ENCODE peak calls at places on chromosomes 13 and 19, in eight cellular contexts. K is A549, T is pancreas, E is mammary epithelial cell, U is thoracic aorta, L is colonic mucosa, V is tibial nerve, D is A673. B is an unnamed sample.

GRCh38 chr13:30738946-30739528 is 3.7 kb downstream of the ALOX5AP start:
- DNase-seq in K (no peak), T (no peak), E (no peak), U (no peak), L (no peak), V (no peak), D (peak; percentile 14), B (no peak)

GRCh38 chr19:40053491-40053890 is 2.5 kb downstream of the ZNF780B start:
- DNase-seq in K (no peak), T (no peak), E (no peak), U (no peak), L (no peak), V (no peak), D (no peak), B (no peak)

GRCh38 chr13:93345642-93346220 is 119.1 kb downstream of the GPC6 start:
- DNase-seq in K (no peak), T (no peak), E (no peak), U (no peak), L (no peak), V (no peak), D (no peak), B (no peak)

GRCh38 chr13:27450921-27451461 is 627 bp upstream of the MTIF3 start:
- DNase-seq in K (no peak), T (peak; percentile 64), E (peak; percentile 75), U (no peak), L (peak; percentile 57), V (no peak), D (peak; percentile 29), B (peak; percentile 54)

GRCh38 chr19:4474504-4475136 is 2.5 kb downstream of the HDGFL2 start:
- DNase-seq in K (peak; percentile 54), T (peak; percentile 41), E (peak; percentile 54), U (no peak), L (no peak), V (no peak), D (peak; percentile 85), B (peak; percentile 34)

GRCh38 chr19:2385053-2385721 is 25.1 kb downstream of the TMPRSS9 start:
- DNase-seq in K (peak; percentile 81), T (peak; percentile 52), E (peak; percentile 89), U (no peak), L (peak; percentile 66), V (no peak), D (peak; percentile 83), B (no peak)

GRCh38 chr13:28611654-28612131 is 47.2 kb upstream of the POMP start:
- DNase-seq in K (no peak), T (no peak), E (no peak), U (no peak), L (no peak), V (no peak), D (peak; percentile 48), B (no peak)

GRCh38 chr19:39802958-39803357 is 24.3 kb downstream of the LEUTX start:
- DNase-seq in K (no peak), T (no peak), E (no peak), U (no peak), L (no peak), V (no peak), D (no peak), B (peak; percentile 63)

GRCh38 chr13:40672310-40673060 is 6.0 kb upstream of the FOXO1 start:
- DNase-seq in K (peak; percentile 43), T (no peak), E (peak; percentile 85), U (no peak), L (no peak), V (no peak), D (peak; percentile 82), B (no peak)

GRCh38 chr19:3161453-3161852 is 17.1 kb upstream of the S1PR4 start:
- DNase-seq in K (peak; percentile 34), T (no peak), E (peak; percentile 57), U (no peak), L (no peak), V (no peak), D (no peak), B (no peak)

GRCh38 chr13:45167611-45168554 is 33.0 kb downstream of the KCTD4 start:
- DNase-seq in K (peak; percentile 38), T (peak; percentile 62), E (peak; percentile 98), U (no peak), L (peak; percentile 76), V (no peak), D (no peak), B (peak; percentile 86)

GRCh38 chr19:45154064-45154827 is 6.5 kb downstream of the NKPD1 start:
- DNase-seq in K (no peak), T (peak; percentile 14), E (peak; percentile 45), U (no peak), L (no peak), V (no peak), D (no peak), B (no peak)

GRCh38 chr13:20525144-20525600 is 485 bp downstream of the CRYL1 start:
- DNase-seq in K (no peak), T (peak; percentile 48), E (peak; percentile 7), U (no peak), L (peak; percentile 61), V (peak; percentile 25), D (peak; percentile 21), B (peak; percentile 41)

GRCh38 chr19:6822311-6822670 is 49.8 kb downstream of the VAV1 start:
- DNase-seq in K (no peak), T (no peak), E (no peak), U (no peak), L (no peak), V (no peak), D (no peak), B (no peak)

GRCh38 chr19:4913996-4914735 is 4.9 kb downstream of the UHRF1 start:
- DNase-seq in K (no peak), T (no peak), E (no peak), U (no peak), L (no peak), V (no peak), D (no peak), B (no peak)

GRCh38 chr13:91216928-91217700 is 130.4 kb upstream of the MIR17HG start:
- DNase-seq in K (no peak), T (no peak), E (no peak), U (no peak), L (no peak), V (no peak), D (no peak), B (no peak)

GRCh38 chr13:25688524-25688923 is 316.8 kb downstream of the ATP8A2 start:
- DNase-seq in K (no peak), T (no peak), E (no peak), U (no peak), L (peak; percentile 22), V (no peak), D (no peak), B (no peak)

GRCh38 chr13:35179494-35179893 is 237.4 kb downstream of the NBEA start:
- DNase-seq in K (no peak), T (no peak), E (peak; percentile 26), U (no peak), L (no peak), V (no peak), D (peak; percentile 37), B (no peak)

GRCh38 chr19:13155472-13156284 is 5.5 kb downstream of the IER2 start:
- DNase-seq in K (no peak), T (peak; percentile 88), E (peak; percentile 65), U (no peak), L (peak; percentile 86), V (peak; percentile 67), D (peak; percentile 81), B (peak; percentile 86)

GRCh38 chr13:31175847-31176536 is 14.3 kb upstream of the HSPH1 start:
- DNase-seq in K (no peak), T (no peak), E (no peak), U (no peak), L (no peak), V (no peak), D (no peak), B (no peak)

GRCh38 chr13:77584111-77584510 is 48.6 kb downstream of the SCEL start:
- DNase-seq in K (no peak), T (no peak), E (peak; percentile 32), U (no peak), L (no peak), V (no peak), D (peak; percentile 94), B (no peak)

GRCh38 chr13:41565221-41565620 is 107.9 kb downstream of the RGCC start:
- DNase-seq in K (no peak), T (no peak), E (no peak), U (no peak), L (no peak), V (no peak), D (peak; percentile 25), B (no peak)

GRCh38 chr19:31149306-31149975 is 199.8 kb downstream of the TSHZ3 start:
- DNase-seq in K (no peak), T (no peak), E (no peak), U (no peak), L (no peak), V (no peak), D (peak; percentile 84), B (no peak)
- H3K4me3 ChIP-seq in K (no peak overlapping the region), T (no peak overlapping the region), E (no peak overlapping the region), U (no peak overlapping the region), L (no peak overlapping the region), V (no peak overlapping the region), D (no peak overlapping the region), B (no peak overlapping the region)

DNA sequence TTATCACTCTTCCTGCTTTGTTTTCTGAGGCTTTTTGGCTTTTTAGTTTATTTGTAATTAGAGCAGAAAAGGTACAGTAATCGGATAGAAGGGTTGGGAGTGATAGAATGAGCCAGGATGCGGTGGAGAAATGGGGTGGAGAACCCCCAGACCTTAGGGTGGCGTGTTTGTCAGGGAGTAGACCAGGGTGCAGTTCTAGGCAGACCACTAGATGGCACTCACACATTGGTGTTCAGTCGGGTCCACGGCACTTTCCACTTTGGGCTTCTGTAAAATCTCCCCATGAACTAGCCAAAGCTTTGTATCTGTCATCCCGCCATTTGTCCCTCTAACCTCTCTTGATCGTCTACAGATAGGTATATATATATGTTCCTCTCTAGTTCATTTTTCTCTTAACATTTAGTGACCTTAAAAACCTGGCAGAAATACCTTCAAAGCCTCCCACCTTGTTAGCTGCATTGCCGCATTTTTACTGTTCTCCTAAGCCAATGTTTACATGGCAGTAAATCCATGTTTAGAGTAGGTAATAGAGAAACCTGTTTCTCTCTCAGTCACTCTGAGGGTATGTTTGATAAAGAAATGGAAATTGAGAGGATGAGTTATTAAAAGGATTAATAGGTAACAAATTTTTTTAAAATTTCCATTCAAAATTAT is 154.9 kb downstream of the TM9SF2 start:
- DNase-seq in K (peak; percentile 47), T (peak; percentile 70), E (peak; percentile 43), U (peak; percentile 35), L (peak; percentile 89), V (peak; percentile 97), D (peak; percentile 89), B (peak; percentile 73)
- H3K27ac ChIP-seq in K (peak overlapping the region; percentile 93), T (no peak overlapping the region), E (no peak overlapping the region), U (no peak overlapping the region), L (no peak overlapping the region), V (no peak overlapping the region), D (peak overlapping the region; percentile 90), B (no peak overlapping the region)

DNA sequence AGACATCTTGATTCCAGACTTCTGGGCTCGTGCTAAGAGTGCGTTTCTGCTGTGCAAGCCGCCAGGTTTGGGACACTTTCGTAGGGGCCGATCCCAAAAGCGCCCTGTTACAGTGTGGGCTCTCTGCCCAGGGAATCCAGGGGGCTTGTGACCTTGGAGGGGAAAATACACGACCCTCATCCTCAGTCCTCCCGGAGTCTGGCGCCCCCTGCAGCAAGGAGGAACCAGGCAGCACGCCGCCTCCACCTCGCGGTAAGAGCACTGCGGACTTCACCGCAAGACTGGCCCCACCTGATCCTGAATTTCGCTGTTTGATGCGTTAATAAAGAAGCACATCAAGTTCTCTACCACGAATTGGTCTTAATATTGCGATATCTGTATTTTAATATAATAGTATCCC is 5.2 kb downstream of the POLRMT start:
- DNase-seq in K (no peak), T (no peak), E (no peak), U (no peak), L (no peak), V (no peak), D (peak; percentile 40), B (no peak)
- TF ChIP-seq CTCF in K (peak; percentile 23), T (no peak), E (peak; percentile 34), U (no peak), L (no peak), V (no peak), D (peak; percentile 77), B (no peak)

GRCh38 chr19:54299126-54299498 is 13.9 kb downstream of the LILRA5 start:
- DNase-seq in K (no peak), T (no peak), E (no peak), U (no peak), L (no peak), V (no peak), D (no peak), B (no peak)
- H3K4me3 ChIP-seq in K (no peak overlapping the region), T (no peak overlapping the region), E (no peak overlapping the region), U (no peak overlapping the region), L (no peak overlapping the region), V (no peak overlapping the region), D (no peak overlapping the region), B (no peak overlapping the region)